ENCODE peak calls at places on chromosomes 12 and 14, in seven cellular contexts. G, S, T, Z, K, P and A are unnamed samples.
A peak's percentile ranks its signal among the peaks of the same experiment; 100 is the strongest.

GRCh38 chr14:69288001-69288771 is 28.2 kb downstream of the GALNT16 start:
- DNase-seq in G (peak; percentile 11), S (no peak), T (no peak), Z (peak; percentile 65), K (no peak), P (no peak), A (no peak)

GRCh38 chr14:59275668-59276067 is 87.2 kb downstream of the DAAM1 start:
- DNase-seq in G (no peak), S (no peak), T (peak; percentile 86), Z (no peak), K (peak; percentile 33), P (peak; percentile 56), A (no peak)

GRCh38 chr14:55416866-55417265 is 5.2 kb upstream of the ATG14 start:
- DNase-seq in G (no peak), S (no peak), T (no peak), Z (no peak), K (peak; percentile 29), P (no peak), A (peak; percentile 49)

GRCh38 chr14:94728950-94729349 is 41.0 kb downstream of the GSC start:
- DNase-seq in G (no peak), S (no peak), T (no peak), Z (no peak), K (no peak), P (no peak), A (no peak)

GRCh38 chr12:58387199-58387598 is 445.8 kb downstream of the ATP23 start:
- DNase-seq in G (no peak), S (no peak), T (peak; percentile 64), Z (no peak), K (no peak), P (peak; percentile 45), A (no peak)

GRCh38 chr14:94571395-94571794 is 9.8 kb upstream of the SERPINA5 start:
- DNase-seq in G (no peak), S (no peak), T (no peak), Z (no peak), K (no peak), P (no peak), A (no peak)

GRCh38 chr14:103867523-103867953 is 20.2 kb upstream of the PPP1R13B start:
- DNase-seq in G (no peak), S (no peak), T (peak; percentile 54), Z (peak; percentile 87), K (no peak), P (no peak), A (no peak)

GRCh38 chr14:59239030-59239429 is 50.6 kb downstream of the DAAM1 start:
- DNase-seq in G (no peak), S (no peak), T (no peak), Z (peak; percentile 34), K (no peak), P (no peak), A (no peak)

GRCh38 chr12:94148841-94149780 is 734 bp downstream of the PLXNC1 start:
- DNase-seq in G (no peak), S (peak; percentile 36), T (no peak), Z (peak; percentile 25), K (no peak), P (peak; percentile 10), A (no peak)

GRCh38 chr12:47707355-47707754 is 1.5 kb upstream of the RPAP3 start:
- DNase-seq in G (no peak), S (no peak), T (no peak), Z (no peak), K (no peak), P (no peak), A (no peak)

GRCh38 chr12:65875635-65876034 is 51.4 kb downstream of the HMGA2 start:
- DNase-seq in G (no peak), S (no peak), T (no peak), Z (no peak), K (no peak), P (peak; percentile 96), A (no peak)

GRCh38 chr12:23899434-23899833 is 50.0 kb downstream of the SOX5 start:
- DNase-seq in G (no peak), S (no peak), T (no peak), Z (no peak), K (no peak), P (no peak), A (no peak)

GRCh38 chr12:68675098-68675842 is 11.5 kb upstream of the NUP107 start:
- DNase-seq in G (no peak), S (peak; percentile 83), T (no peak), Z (no peak), K (no peak), P (peak; percentile 44), A (no peak)

GRCh38 chr12:49233842-49234526 is 30.9 kb upstream of the TUBA1C start:
- DNase-seq in G (peak; percentile 79), S (peak; percentile 10), T (no peak), Z (peak; percentile 97), K (no peak), P (no peak), A (peak; percentile 44)

GRCh38 chr12:43676183-43676813 is 82.3 kb downstream of the PUS7L start:
- DNase-seq in G (no peak), S (no peak), T (no peak), Z (no peak), K (peak; percentile 25), P (no peak), A (peak; percentile 37)

GRCh38 chr12:6949063-6949594 is 2.0 kb upstream of the PTPN6 start:
- DNase-seq in G (no peak), S (no peak), T (no peak), Z (no peak), K (no peak), P (no peak), A (no peak)

GRCh38 chr12:54967461-54967860 is 17.1 kb downstream of the TESPA1 start:
- DNase-seq in G (no peak), S (peak; percentile 45), T (peak; percentile 33), Z (no peak), K (no peak), P (no peak), A (no peak)

GRCh38 chr12:52032431-52032796 is 18.8 kb upstream of the NR4A1 start:
- DNase-seq in G (no peak), S (no peak), T (no peak), Z (no peak), K (no peak), P (no peak), A (no peak)

GRCh38 chr12:64459388-64460024 is 7.6 kb downstream of the TBK1 start:
- DNase-seq in G (no peak), S (no peak), T (no peak), Z (no peak), K (no peak), P (no peak), A (no peak)

GRCh38 chr12:2796187-2796663 is 1.5 kb downstream of the FKBP4 start:
- DNase-seq in G (no peak), S (no peak), T (no peak), Z (peak; percentile 12), K (no peak), P (no peak), A (no peak)

GRCh38 chr12:65765436-65765813 is 58.9 kb upstream of the HMGA2 start:
- DNase-seq in G (no peak), S (no peak), T (peak; percentile 85), Z (no peak), K (no peak), P (no peak), A (no peak)

GRCh38 chr12:102484017-102484731 is 3.8 kb upstream of the IGF1 start:
- DNase-seq in G (no peak), S (peak; percentile 42), T (no peak), Z (no peak), K (peak; percentile 33), P (peak; percentile 23), A (no peak)

GRCh38 chr14:31206536-31207286 is 882 bp downstream of the HECTD1 start:
- DNase-seq in G (peak; percentile 2), S (peak; percentile 44), T (no peak), Z (peak; percentile 29), K (no peak), P (no peak), A (no peak)

GRCh38 chr12:26188641-26189040 is 6.7 kb upstream of the SSPN start:
- DNase-seq in G (no peak), S (no peak), T (no peak), Z (no peak), K (no peak), P (no peak), A (no peak)

GRCh38 chr12:113190761-113191160 is 5.2 kb downstream of the RITA1 start:
- DNase-seq in G (no peak), S (no peak), T (no peak), Z (no peak), K (peak; percentile 54), P (peak; percentile 80), A (no peak)

GRCh38 chr12:3752096-3752709 is 706 bp downstream of the CRACR2A start:
- DNase-seq in G (no peak), S (peak; percentile 67), T (no peak), Z (no peak), K (no peak), P (peak; percentile 34), A (no peak)

GRCh38 chr12:87809916-87810315 is 219.3 kb downstream of the C12orf50 start:
- DNase-seq in G (no peak), S (no peak), T (no peak), Z (no peak), K (no peak), P (no peak), A (no peak)

GRCh38 chr12:89163918-89164317 is 188.4 kb downstream of the DUSP6 start:
- DNase-seq in G (no peak), S (no peak), T (no peak), Z (no peak), K (no peak), P (no peak), A (no peak)

GRCh38 chr14:104694475-104694950 is 5.1 kb downstream of the INF2 start:
- DNase-seq in G (peak; percentile 76), S (no peak), T (no peak), Z (peak; percentile 55), K (no peak), P (no peak), A (no peak)